ENCODE peak calls at places on chromosomes 11 and 22, in seven cellular contexts. One of them, this sample, is unnamed.

GRCh38 chr11:11345099-11345498 is 8.0 kb downstream of the CSNK2A3 start:
- DNase-seq in endodermal cell: no peak
- DNase-seq in activated T-cell treated with anti-CD3 and anti-CD28 coated beads for 1 hour: no peak
- DNase-seq in AG04449: no peak
- DNase-seq in EL: no peak
- DNase-seq in astrocyte of the hippocampus: no peak
- DNase-seq in cardiac muscle cell: no peak
- DNase-seq in this sample: no peak

GRCh38 chr11:69915501-69916250 is 96.5 kb upstream of the FGF3 start:
- DNase-seq in cardiac muscle cell: peak
- DNase-seq in astrocyte of the hippocampus: peak
- DNase-seq in AG04449: no peak
- DNase-seq in EL: peak
- DNase-seq in endodermal cell: peak
- DNase-seq in activated T-cell treated with anti-CD3 and anti-CD28 coated beads for 1 hour: peak
- DNase-seq in this sample: peak

GRCh38 chr22:41932353-41932752 is 5.7 kb upstream of the TNFRSF13C start:
- DNase-seq in astrocyte of the hippocampus: no peak
- DNase-seq in endodermal cell: peak
- DNase-seq in AG04449: no peak
- DNase-seq in cardiac muscle cell: no peak
- DNase-seq in EL: no peak
- DNase-seq in activated T-cell treated with anti-CD3 and anti-CD28 coated beads for 1 hour: no peak
- DNase-seq in this sample: no peak

GRCh38 chr22:26892401-26893033 is 235.1 kb downstream of the MIAT start:
- DNase-seq in activated T-cell treated with anti-CD3 and anti-CD28 coated beads for 1 hour: no peak
- DNase-seq in endodermal cell: peak
- DNase-seq in AG04449: no peak
- DNase-seq in cardiac muscle cell: peak
- DNase-seq in EL: peak
- DNase-seq in astrocyte of the hippocampus: peak
- DNase-seq in this sample: peak

GRCh38 chr11:120391297-120391696 is 55.1 kb downstream of the ARHGEF12 start:
- DNase-seq in activated T-cell treated with anti-CD3 and anti-CD28 coated beads for 1 hour: no peak
- DNase-seq in EL: no peak
- DNase-seq in astrocyte of the hippocampus: peak
- DNase-seq in endodermal cell: no peak
- DNase-seq in cardiac muscle cell: peak
- DNase-seq in AG04449: no peak
- DNase-seq in this sample: no peak

GRCh38 chr11:108632041-108632440 is 32.8 kb upstream of the DDX10 start:
- DNase-seq in activated T-cell treated with anti-CD3 and anti-CD28 coated beads for 1 hour: no peak
- DNase-seq in cardiac muscle cell: no peak
- DNase-seq in AG04449: no peak
- DNase-seq in endodermal cell: no peak
- DNase-seq in astrocyte of the hippocampus: no peak
- DNase-seq in EL: no peak
- DNase-seq in this sample: peak

GRCh38 chr11:76049506-76049905 is 156.8 kb downstream of the WNT11 start:
- DNase-seq in cardiac muscle cell: no peak
- DNase-seq in endodermal cell: no peak
- DNase-seq in astrocyte of the hippocampus: no peak
- DNase-seq in activated T-cell treated with anti-CD3 and anti-CD28 coated beads for 1 hour: no peak
- DNase-seq in EL: no peak
- DNase-seq in AG04449: no peak
- DNase-seq in this sample: peak

GRCh38 chr11:108913204-108913603 is 248.3 kb downstream of the DDX10 start:
- DNase-seq in EL: no peak
- DNase-seq in AG04449: no peak
- DNase-seq in activated T-cell treated with anti-CD3 and anti-CD28 coated beads for 1 hour: no peak
- DNase-seq in cardiac muscle cell: no peak
- DNase-seq in endodermal cell: no peak
- DNase-seq in astrocyte of the hippocampus: no peak
- DNase-seq in this sample: no peak

GRCh38 chr11:118048472-118049370 is 28.2 kb upstream of the TMPRSS4 start:
- DNase-seq in AG04449: no peak
- DNase-seq in astrocyte of the hippocampus: no peak
- DNase-seq in cardiac muscle cell: no peak
- DNase-seq in EL: no peak
- DNase-seq in endodermal cell: no peak
- DNase-seq in activated T-cell treated with anti-CD3 and anti-CD28 coated beads for 1 hour: no peak
- DNase-seq in this sample: no peak

GRCh38 chr22:46377566-46378498 is 42.3 kb downstream of the TRMU start:
- DNase-seq in EL: peak
- DNase-seq in activated T-cell treated with anti-CD3 and anti-CD28 coated beads for 1 hour: no peak
- DNase-seq in AG04449: no peak
- DNase-seq in endodermal cell: peak
- DNase-seq in cardiac muscle cell: peak
- DNase-seq in astrocyte of the hippocampus: peak
- DNase-seq in this sample: peak

GRCh38 chr11:70322653-70323052 is 52.2 kb downstream of the PPFIA1 start:
- DNase-seq in cardiac muscle cell: peak
- DNase-seq in EL: no peak
- DNase-seq in AG04449: no peak
- DNase-seq in activated T-cell treated with anti-CD3 and anti-CD28 coated beads for 1 hour: no peak
- DNase-seq in astrocyte of the hippocampus: no peak
- DNase-seq in endodermal cell: no peak
- DNase-seq in this sample: no peak

GRCh38 chr11:952406-953385 is 27.0 kb downstream of the AP2A2 start:
- DNase-seq in activated T-cell treated with anti-CD3 and anti-CD28 coated beads for 1 hour: no peak
- DNase-seq in astrocyte of the hippocampus: peak
- DNase-seq in endodermal cell: no peak
- DNase-seq in cardiac muscle cell: peak
- DNase-seq in EL: no peak
- DNase-seq in AG04449: no peak
- DNase-seq in this sample: peak

GRCh38 chr22:21697866-21698265 is 32.1 kb downstream of the PPIL2 start:
- DNase-seq in astrocyte of the hippocampus: peak
- DNase-seq in AG04449: peak
- DNase-seq in activated T-cell treated with anti-CD3 and anti-CD28 coated beads for 1 hour: no peak
- DNase-seq in EL: peak
- DNase-seq in endodermal cell: no peak
- DNase-seq in cardiac muscle cell: no peak
- DNase-seq in this sample: peak

GRCh38 chr11:17605736-17606135 is 58.7 kb downstream of the OTOG start:
- DNase-seq in endodermal cell: no peak
- DNase-seq in astrocyte of the hippocampus: no peak
- DNase-seq in activated T-cell treated with anti-CD3 and anti-CD28 coated beads for 1 hour: no peak
- DNase-seq in EL: no peak
- DNase-seq in cardiac muscle cell: no peak
- DNase-seq in AG04449: no peak
- DNase-seq in this sample: no peak

GRCh38 chr11:65470433-65470832 is 28.4 kb upstream of the MALAT1 start:
- DNase-seq in astrocyte of the hippocampus: no peak
- DNase-seq in cardiac muscle cell: no peak
- DNase-seq in activated T-cell treated with anti-CD3 and anti-CD28 coated beads for 1 hour: no peak
- DNase-seq in AG04449: no peak
- DNase-seq in EL: no peak
- DNase-seq in endodermal cell: peak
- DNase-seq in this sample: no peak

GRCh38 chr22:37741312-37741795 is 44.5 kb downstream of the TRIOBP start:
- DNase-seq in activated T-cell treated with anti-CD3 and anti-CD28 coated beads for 1 hour: no peak
- DNase-seq in endodermal cell: no peak
- DNase-seq in EL: peak
- DNase-seq in AG04449: peak
- DNase-seq in cardiac muscle cell: peak
- DNase-seq in astrocyte of the hippocampus: peak
- DNase-seq in this sample: peak

GRCh38 chr11:45212566-45213315 is 66.3 kb downstream of the PRDM11 start:
- DNase-seq in cardiac muscle cell: peak
- DNase-seq in AG04449: no peak
- DNase-seq in EL: no peak
- DNase-seq in activated T-cell treated with anti-CD3 and anti-CD28 coated beads for 1 hour: no peak
- DNase-seq in endodermal cell: peak
- DNase-seq in astrocyte of the hippocampus: no peak
- DNase-seq in this sample: no peak

GRCh38 chr11:9001736-9002135 is 2.1 kb downstream of the NRIP3 start:
- DNase-seq in AG04449: peak
- DNase-seq in EL: peak
- DNase-seq in astrocyte of the hippocampus: peak
- DNase-seq in endodermal cell: no peak
- DNase-seq in activated T-cell treated with anti-CD3 and anti-CD28 coated beads for 1 hour: no peak
- DNase-seq in cardiac muscle cell: no peak
- DNase-seq in this sample: peak

GRCh38 chr11:47264119-47264915 is 5.6 kb upstream of the MADD start:
- DNase-seq in endodermal cell: no peak
- DNase-seq in EL: no peak
- DNase-seq in cardiac muscle cell: no peak
- DNase-seq in AG04449: no peak
- DNase-seq in activated T-cell treated with anti-CD3 and anti-CD28 coated beads for 1 hour: no peak
- DNase-seq in astrocyte of the hippocampus: no peak
- DNase-seq in this sample: no peak

This sample was measured in AG08395.